ENCODE peak calls at places on chromosomes 12 and 14, in four cellular contexts. R is CD8-positive, alpha-beta memory T cell; Q is CD8-positive, alpha-beta T cell; W is AG04450. T is an unnamed sample.

GRCh38 chr12:52119398-52120254 is 40.1 kb downstream of the SMIM41 start:
- DNase-seq in R (peak; percentile 21), Q (peak; percentile 30), W (no peak), T (no peak)

GRCh38 chr12:9319044-9319841 is 111.0 kb upstream of the PZP start:
- DNase-seq in W (no peak), Q (no peak), R (no peak), T (no peak)

GRCh38 chr12:24025153-24025798 is 75.8 kb upstream of the SOX5 start:
- DNase-seq in W (no peak), Q (no peak), R (no peak), T (no peak)

GRCh38 chr12:88522961-88523360 is 57.3 kb downstream of the KITLG start:
- DNase-seq in R (no peak), W (no peak), Q (no peak), T (no peak)

GRCh38 chr12:116280590-116281290 is 3.2 kb upstream of the MED13L start:
- DNase-seq in W (no peak), R (no peak), Q (no peak), T (no peak)

GRCh38 chr12:105570944-105571343 is 240.5 kb downstream of the C12orf75 start:
- DNase-seq in R (no peak), Q (no peak), W (no peak), T (no peak)

GRCh38 chr14:63045234-63045611 is at the start of gene KCNH5:
- DNase-seq in R (no peak), Q (no peak), W (no peak), T (peak; percentile 31)

GRCh38 chr12:17333287-17333686 is 727.3 kb upstream of the LMO3 start:
- DNase-seq in Q (no peak), R (no peak), W (no peak), T (no peak)

GRCh38 chr14:22926316-22926715 is 2.9 kb downstream of the PRMT5 start:
- DNase-seq in W (no peak), R (no peak), Q (no peak), T (no peak)

GRCh38 chr12:71994715-71995114 is 56.1 kb downstream of the TPH2 start:
- DNase-seq in R (no peak), W (no peak), Q (no peak), T (no peak)

GRCh38 chr12:120468846-120469449 is 600 bp downstream of the SRSF9 start:
- DNase-seq in R (no peak), W (no peak), Q (peak; percentile 61), T (no peak)

GRCh38 chr14:29240046-29240445 is 473.5 kb downstream of the FOXG1 start:
- DNase-seq in Q (no peak), W (no peak), R (no peak), T (no peak)

GRCh38 chr12:28517101-28517500 is 326.8 kb downstream of the CCDC91 start:
- DNase-seq in R (no peak), W (no peak), Q (no peak), T (no peak)

GRCh38 chr14:44564908-44565307 is 57.8 kb upstream of the FSCB start:
- DNase-seq in W (peak; percentile 10), R (no peak), Q (no peak), T (no peak)

DNA sequence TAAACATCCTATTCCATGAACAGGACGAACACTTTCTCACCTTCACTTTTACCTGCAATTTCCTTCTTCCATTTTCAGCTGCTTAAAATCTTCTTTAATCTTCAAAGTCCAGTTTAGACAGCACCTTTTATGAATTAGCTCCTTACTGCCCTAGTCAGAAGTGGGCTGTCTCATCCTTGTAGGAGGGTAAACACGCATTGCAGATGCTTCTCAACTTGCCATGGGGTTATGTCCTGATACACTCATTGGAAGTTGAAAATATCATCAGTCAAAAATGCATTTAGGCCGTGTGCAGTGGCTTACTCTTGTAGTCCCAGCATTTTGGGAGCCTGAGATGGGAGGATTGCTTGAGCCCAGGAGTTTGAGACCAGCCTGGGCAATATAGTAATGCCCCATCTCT is 35.2 kb downstream of the HMGA2 start:
- DNase-seq in Q (no peak), W (no peak), R (no peak), T (no peak)
- H3K27ac ChIP-seq in Q (no peak overlapping the region), W (no peak overlapping the region), R (no peak overlapping the region), T (no peak overlapping the region)

GRCh38 chr12:2805146-2805525 is 7.3 kb upstream of the ITFG2 start:
- DNase-seq in Q (no peak), W (no peak), R (no peak), T (no peak)
- H3K27ac ChIP-seq in Q (no peak overlapping the region), W (no peak overlapping the region), R (no peak overlapping the region), T (no peak overlapping the region)

DNA sequence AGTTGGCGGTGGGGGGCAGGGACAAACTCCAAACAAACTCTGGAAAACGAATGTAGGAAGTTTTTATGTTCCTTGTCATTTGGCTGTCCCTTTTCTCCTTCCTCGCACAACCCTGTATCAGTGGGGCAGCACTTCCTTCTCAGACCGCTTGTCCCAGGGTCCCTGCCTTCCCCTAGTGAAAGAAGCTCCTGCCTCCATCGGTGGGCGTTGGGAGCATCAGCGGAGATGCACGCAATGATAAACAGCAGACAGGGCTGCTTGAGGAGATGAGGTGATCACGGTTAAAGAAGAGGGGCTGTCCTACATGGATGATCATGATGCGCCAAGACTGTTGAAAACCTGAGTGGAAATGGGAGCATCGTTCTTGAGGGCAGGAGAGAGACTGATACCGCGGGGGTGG is 620 bp downstream of the C1S start:
- DNase-seq in Q (no peak), W (no peak), R (no peak), T (no peak)
- H3K27ac ChIP-seq in Q (no peak overlapping the region), W (peak overlapping the region; percentile 94), R (no peak overlapping the region), T (no peak overlapping the region)

GRCh38 chr14:52835122-52835903 is 43.9 kb upstream of the GNPNAT1 start:
- DNase-seq in W (no peak), R (no peak), Q (no peak), T (no peak)
- H3K27ac ChIP-seq in W (peak overlapping the region; percentile 3), R (no peak overlapping the region), Q (no peak overlapping the region), T (no peak overlapping the region)

GRCh38 chr12:103851127-103851526 is 10.1 kb upstream of the NT5DC3 start:
- DNase-seq in R (no peak), W (no peak), Q (no peak), T (no peak)

GRCh38 chr12:103848132-103848531 is 7.1 kb upstream of the NT5DC3 start:
- DNase-seq in R (no peak), W (no peak), Q (no peak), T (no peak)

GRCh38 chr12:103846415-103846814 is 5.4 kb upstream of the NT5DC3 start:
- DNase-seq in R (no peak), Q (no peak), W (no peak), T (no peak)

GRCh38 chr12:103850429-103850828 is 9.4 kb upstream of the NT5DC3 start:
- DNase-seq in R (no peak), W (no peak), Q (no peak), T (no peak)

DNA sequence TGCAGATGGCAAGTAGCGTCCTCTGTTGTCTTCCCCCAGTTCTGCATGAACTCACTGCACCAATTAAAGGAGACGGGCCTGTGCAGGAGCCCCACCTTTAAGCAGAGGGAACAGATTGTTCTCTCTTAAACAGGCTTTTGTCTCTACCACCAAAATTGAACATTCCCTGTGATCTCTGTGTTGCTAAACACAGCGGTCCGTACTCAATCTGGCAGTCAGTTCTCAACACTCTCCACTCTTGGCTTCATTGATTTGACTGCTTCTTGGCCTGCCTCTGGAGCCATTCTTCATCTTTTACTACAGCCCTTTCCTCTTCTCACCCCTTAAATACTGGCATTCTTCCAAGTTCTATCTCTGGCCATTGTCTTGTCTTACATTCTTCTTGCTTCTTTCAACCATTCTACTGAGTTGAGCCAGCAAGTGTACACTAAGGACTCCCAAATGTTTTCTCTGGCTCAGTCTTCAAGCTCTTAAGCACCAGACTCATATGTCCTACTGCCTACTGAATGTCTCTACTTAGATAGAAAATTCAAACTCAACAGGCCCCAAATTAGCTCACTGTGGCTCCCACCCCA is 8.0 kb upstream of the NT5DC3 start:
- DNase-seq in R (no peak), Q (no peak), W (no peak), T (no peak)
- H3K27ac ChIP-seq in R (no peak overlapping the region), Q (no peak overlapping the region), W (no peak overlapping the region), T (no peak overlapping the region)